ENCODE peak calls at places on chromosomes 12 and 14, in nine cellular contexts. One of them, this sample, is unnamed.

GRCh38 chr14:32374155-32374554 is 45.1 kb downstream of the AKAP6 start:
- DNase-seq in dorsolateral prefrontal cortex: no peak
- DNase-seq in Calu3: no peak
- DNase-seq in kidney: no peak
- DNase-seq in CD4-positive, alpha-beta T cell: no peak
- DNase-seq in fibroblast of lung: peak
- DNase-seq in pancreas: no peak
- DNase-seq in B cell: no peak
- DNase-seq in HFF-Myc: no peak
- DNase-seq in this sample: no peak

GRCh38 chr14:22494486-22495135 is 94.4 kb downstream of the DAD1 start:
- DNase-seq in dorsolateral prefrontal cortex: no peak
- DNase-seq in Calu3: no peak
- DNase-seq in kidney: no peak
- DNase-seq in CD4-positive, alpha-beta T cell: no peak
- DNase-seq in fibroblast of lung: no peak
- DNase-seq in pancreas: no peak
- DNase-seq in B cell: no peak
- DNase-seq in HFF-Myc: no peak
- DNase-seq in this sample: no peak

GRCh38 chr12:90575995-90576394 is 379.0 kb downstream of the CCER1 start:
- DNase-seq in dorsolateral prefrontal cortex: no peak
- DNase-seq in Calu3: no peak
- DNase-seq in kidney: no peak
- DNase-seq in CD4-positive, alpha-beta T cell: no peak
- DNase-seq in fibroblast of lung: no peak
- DNase-seq in pancreas: no peak
- DNase-seq in B cell: no peak
- DNase-seq in HFF-Myc: no peak
- DNase-seq in this sample: no peak

GRCh38 chr12:3090238-3091029 is 13.3 kb downstream of the TSPAN9 start:
- DNase-seq in dorsolateral prefrontal cortex: no peak
- DNase-seq in Calu3: no peak
- DNase-seq in kidney: no peak
- DNase-seq in CD4-positive, alpha-beta T cell: no peak
- DNase-seq in fibroblast of lung: no peak
- DNase-seq in pancreas: no peak
- DNase-seq in B cell: no peak
- DNase-seq in HFF-Myc: no peak
- DNase-seq in this sample: no peak

GRCh38 chr14:72528059-72528950 is 365.6 kb downstream of the DPF3 start:
- DNase-seq in dorsolateral prefrontal cortex: no peak
- DNase-seq in Calu3: no peak
- DNase-seq in kidney: no peak
- DNase-seq in CD4-positive, alpha-beta T cell: no peak
- DNase-seq in fibroblast of lung: peak
- DNase-seq in pancreas: no peak
- DNase-seq in B cell: no peak
- DNase-seq in HFF-Myc: no peak
- DNase-seq in this sample: no peak

GRCh38 chr12:57216014-57216891 is at the start of gene NXPH4:
- DNase-seq in dorsolateral prefrontal cortex: no peak
- DNase-seq in Calu3: peak
- DNase-seq in kidney: no peak
- DNase-seq in CD4-positive, alpha-beta T cell: no peak
- DNase-seq in fibroblast of lung: no peak
- DNase-seq in pancreas: no peak
- DNase-seq in B cell: peak
- DNase-seq in HFF-Myc: no peak
- DNase-seq in this sample: no peak

GRCh38 chr12:82652071-82652470 is 34.6 kb upstream of the TMTC2 start:
- DNase-seq in dorsolateral prefrontal cortex: no peak
- DNase-seq in Calu3: no peak
- DNase-seq in kidney: no peak
- DNase-seq in CD4-positive, alpha-beta T cell: no peak
- DNase-seq in fibroblast of lung: no peak
- DNase-seq in pancreas: no peak
- DNase-seq in B cell: no peak
- DNase-seq in HFF-Myc: no peak
- DNase-seq in this sample: no peak

GRCh38 chr14:50050171-50050570 is 66.2 kb downstream of the VCPKMT start:
- DNase-seq in dorsolateral prefrontal cortex: no peak
- DNase-seq in Calu3: no peak
- DNase-seq in kidney: peak
- DNase-seq in CD4-positive, alpha-beta T cell: no peak
- DNase-seq in fibroblast of lung: no peak
- DNase-seq in pancreas: no peak
- DNase-seq in B cell: no peak
- DNase-seq in HFF-Myc: no peak
- DNase-seq in this sample: no peak

GRCh38 chr14:102063808-102064429 is 22.9 kb downstream of the HSP90AA1 start:
- DNase-seq in dorsolateral prefrontal cortex: no peak
- DNase-seq in Calu3: no peak
- DNase-seq in kidney: no peak
- DNase-seq in CD4-positive, alpha-beta T cell: no peak
- DNase-seq in fibroblast of lung: no peak
- DNase-seq in pancreas: no peak
- DNase-seq in B cell: no peak
- DNase-seq in HFF-Myc: no peak
- DNase-seq in this sample: no peak

GRCh38 chr12:63387736-63388135 is 236.7 kb upstream of the AVPR1A start:
- DNase-seq in dorsolateral prefrontal cortex: no peak
- DNase-seq in Calu3: no peak
- DNase-seq in kidney: no peak
- DNase-seq in CD4-positive, alpha-beta T cell: no peak
- DNase-seq in fibroblast of lung: no peak
- DNase-seq in pancreas: no peak
- DNase-seq in B cell: no peak
- DNase-seq in HFF-Myc: no peak
- DNase-seq in this sample: no peak

GRCh38 chr12:116534341-116535121 is 24.6 kb upstream of the MAP1LC3B2 start:
- DNase-seq in dorsolateral prefrontal cortex: no peak
- DNase-seq in Calu3: no peak
- DNase-seq in kidney: no peak
- DNase-seq in CD4-positive, alpha-beta T cell: no peak
- DNase-seq in fibroblast of lung: peak
- DNase-seq in pancreas: no peak
- DNase-seq in B cell: no peak
- DNase-seq in HFF-Myc: no peak
- DNase-seq in this sample: no peak

GRCh38 chr12:88052686-88053085 is 23.5 kb upstream of the C12orf50 start:
- DNase-seq in dorsolateral prefrontal cortex: peak
- DNase-seq in Calu3: peak
- DNase-seq in kidney: no peak
- DNase-seq in CD4-positive, alpha-beta T cell: no peak
- DNase-seq in fibroblast of lung: peak
- DNase-seq in pancreas: no peak
- DNase-seq in B cell: no peak
- DNase-seq in HFF-Myc: no peak
- DNase-seq in this sample: no peak

GRCh38 chr12:3283137-3283680 is 206.0 kb downstream of the TSPAN9 start:
- DNase-seq in dorsolateral prefrontal cortex: no peak
- DNase-seq in Calu3: no peak
- DNase-seq in kidney: no peak
- DNase-seq in CD4-positive, alpha-beta T cell: no peak
- DNase-seq in fibroblast of lung: no peak
- DNase-seq in pancreas: no peak
- DNase-seq in B cell: no peak
- DNase-seq in HFF-Myc: no peak
- DNase-seq in this sample: no peak

GRCh38 chr12:852864-853263 is 96.6 kb downstream of the RAD52 start:
- DNase-seq in dorsolateral prefrontal cortex: no peak
- DNase-seq in Calu3: no peak
- DNase-seq in kidney: no peak
- DNase-seq in CD4-positive, alpha-beta T cell: no peak
- DNase-seq in fibroblast of lung: no peak
- DNase-seq in pancreas: no peak
- DNase-seq in B cell: no peak
- DNase-seq in HFF-Myc: no peak
- DNase-seq in this sample: no peak

GRCh38 chr12:127881371-127882140 is 385.4 kb upstream of the TMEM132C start:
- DNase-seq in dorsolateral prefrontal cortex: no peak
- DNase-seq in Calu3: no peak
- DNase-seq in kidney: no peak
- DNase-seq in CD4-positive, alpha-beta T cell: no peak
- DNase-seq in fibroblast of lung: peak
- DNase-seq in pancreas: no peak
- DNase-seq in B cell: no peak
- DNase-seq in HFF-Myc: no peak
- DNase-seq in this sample: no peak

GRCh38 chr12:64687816-64688599 is 71.2 kb downstream of the GNS start:
- DNase-seq in dorsolateral prefrontal cortex: no peak
- DNase-seq in Calu3: no peak
- DNase-seq in kidney: no peak
- DNase-seq in CD4-positive, alpha-beta T cell: no peak
- DNase-seq in fibroblast of lung: peak
- DNase-seq in pancreas: no peak
- DNase-seq in B cell: no peak
- DNase-seq in HFF-Myc: peak
- DNase-seq in this sample: no peak

GRCh38 chr12:130904064-130904463 is 32.2 kb downstream of the RAN start:
- DNase-seq in dorsolateral prefrontal cortex: no peak
- DNase-seq in Calu3: no peak
- DNase-seq in kidney: no peak
- DNase-seq in CD4-positive, alpha-beta T cell: no peak
- DNase-seq in fibroblast of lung: no peak
- DNase-seq in pancreas: no peak
- DNase-seq in B cell: no peak
- DNase-seq in HFF-Myc: no peak
- DNase-seq in this sample: no peak

GRCh38 chr14:91118511-91119068 is 4.7 kb downstream of the DGLUCY start:
- DNase-seq in dorsolateral prefrontal cortex: no peak
- DNase-seq in Calu3: no peak
- DNase-seq in kidney: no peak
- DNase-seq in CD4-positive, alpha-beta T cell: no peak
- DNase-seq in fibroblast of lung: no peak
- DNase-seq in pancreas: no peak
- DNase-seq in B cell: no peak
- DNase-seq in HFF-Myc: no peak
- DNase-seq in this sample: no peak

GRCh38 chr12:65695077-65695865 is 129.0 kb upstream of the HMGA2 start:
- DNase-seq in dorsolateral prefrontal cortex: no peak
- DNase-seq in Calu3: peak
- DNase-seq in kidney: peak
- DNase-seq in CD4-positive, alpha-beta T cell: no peak
- DNase-seq in fibroblast of lung: peak
- DNase-seq in pancreas: peak
- DNase-seq in B cell: no peak
- DNase-seq in HFF-Myc: peak
- DNase-seq in this sample: no peak

GRCh38 chr12:65684906-65685305 is 139.4 kb upstream of the HMGA2 start:
- DNase-seq in dorsolateral prefrontal cortex: no peak
- DNase-seq in Calu3: no peak
- DNase-seq in kidney: no peak
- DNase-seq in CD4-positive, alpha-beta T cell: no peak
- DNase-seq in fibroblast of lung: no peak
- DNase-seq in pancreas: no peak
- DNase-seq in B cell: no peak
- DNase-seq in HFF-Myc: no peak
- DNase-seq in this sample: no peak

GRCh38 chr12:65689508-65689907 is 134.8 kb upstream of the HMGA2 start:
- DNase-seq in dorsolateral prefrontal cortex: no peak
- DNase-seq in Calu3: no peak
- DNase-seq in kidney: no peak
- DNase-seq in CD4-positive, alpha-beta T cell: no peak
- DNase-seq in fibroblast of lung: no peak
- DNase-seq in pancreas: no peak
- DNase-seq in B cell: no peak
- DNase-seq in HFF-Myc: no peak
- DNase-seq in this sample: no peak

GRCh38 chr12:65685514-65685913 is 138.8 kb upstream of the HMGA2 start:
- DNase-seq in dorsolateral prefrontal cortex: no peak
- DNase-seq in Calu3: peak
- DNase-seq in kidney: no peak
- DNase-seq in CD4-positive, alpha-beta T cell: no peak
- DNase-seq in fibroblast of lung: no peak
- DNase-seq in pancreas: no peak
- DNase-seq in B cell: no peak
- DNase-seq in HFF-Myc: peak
- DNase-seq in this sample: no peak

DNA sequence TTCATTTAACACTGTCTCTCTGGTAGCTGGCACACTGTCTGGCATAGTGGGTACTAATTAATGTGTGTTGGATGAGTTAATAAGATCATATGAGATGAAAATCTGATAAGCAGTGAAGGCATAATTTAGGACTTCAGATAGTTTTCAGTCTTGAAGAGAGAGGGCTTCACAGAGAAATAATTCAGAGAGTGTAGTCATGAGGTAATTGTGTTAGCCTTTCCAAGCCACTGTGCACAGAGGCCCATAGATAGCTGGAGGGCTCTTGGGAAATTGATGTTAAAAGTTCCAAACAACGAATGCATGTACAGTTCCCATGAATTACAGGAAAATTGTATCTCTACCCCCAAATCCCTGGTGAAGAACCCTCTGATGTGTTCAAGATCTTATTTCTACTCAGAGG is 133.8 kb upstream of the HMGA2 start:
- DNase-seq in dorsolateral prefrontal cortex: no peak
- DNase-seq in Calu3: no peak
- DNase-seq in kidney: no peak
- DNase-seq in CD4-positive, alpha-beta T cell: no peak
- DNase-seq in fibroblast of lung: no peak
- DNase-seq in pancreas: no peak
- DNase-seq in B cell: no peak
- DNase-seq in HFF-Myc: no peak
- DNase-seq in this sample: no peak
- TF ChIP-seq CTCF in dorsolateral prefrontal cortex: no peak
- TF ChIP-seq CTCF in Calu3: no peak
- TF ChIP-seq CTCF in kidney: no peak
- TF ChIP-seq CTCF in CD4-positive, alpha-beta T cell: no peak
- TF ChIP-seq CTCF in fibroblast of lung: no peak
- TF ChIP-seq CTCF in pancreas: no peak
- TF ChIP-seq CTCF in B cell: no peak
- TF ChIP-seq CTCF in HFF-Myc: no peak
- TF ChIP-seq CTCF in this sample: no peak

GRCh38 chr12:72133497-72134055 is 138.6 kb upstream of the TRHDE start:
- DNase-seq in dorsolateral prefrontal cortex: no peak
- DNase-seq in Calu3: no peak
- DNase-seq in kidney: no peak
- DNase-seq in CD4-positive, alpha-beta T cell: no peak
- DNase-seq in fibroblast of lung: no peak
- DNase-seq in pancreas: no peak
- DNase-seq in B cell: no peak
- DNase-seq in HFF-Myc: peak
- DNase-seq in this sample: no peak
- TF ChIP-seq CTCF in dorsolateral prefrontal cortex: no peak
- TF ChIP-seq CTCF in Calu3: no peak
- TF ChIP-seq CTCF in kidney: peak
- TF ChIP-seq CTCF in CD4-positive, alpha-beta T cell: no peak
- TF ChIP-seq CTCF in fibroblast of lung: no peak
- TF ChIP-seq CTCF in pancreas: no peak
- TF ChIP-seq CTCF in B cell: no peak
- TF ChIP-seq CTCF in HFF-Myc: no peak
- TF ChIP-seq CTCF in this sample: no peak

GRCh38 chr12:118103231-118103600 is 595 bp downstream of the VSIG10 start:
- DNase-seq in dorsolateral prefrontal cortex: no peak
- DNase-seq in Calu3: peak
- DNase-seq in kidney: peak
- DNase-seq in CD4-positive, alpha-beta T cell: no peak
- DNase-seq in fibroblast of lung: peak
- DNase-seq in pancreas: no peak
- DNase-seq in B cell: peak
- DNase-seq in HFF-Myc: no peak
- DNase-seq in this sample: no peak
- TF ChIP-seq CTCF in dorsolateral prefrontal cortex: no peak
- TF ChIP-seq CTCF in Calu3: no peak
- TF ChIP-seq CTCF in kidney: no peak
- TF ChIP-seq CTCF in CD4-positive, alpha-beta T cell: no peak
- TF ChIP-seq CTCF in fibroblast of lung: no peak
- TF ChIP-seq CTCF in pancreas: no peak
- TF ChIP-seq CTCF in B cell: no peak
- TF ChIP-seq CTCF in HFF-Myc: no peak
- TF ChIP-seq CTCF in this sample: no peak

GRCh38 chr14:36556811-36557433 is 25.5 kb downstream of the NKX2-8 start:
- DNase-seq in dorsolateral prefrontal cortex: no peak
- DNase-seq in Calu3: peak
- DNase-seq in kidney: no peak
- DNase-seq in CD4-positive, alpha-beta T cell: no peak
- DNase-seq in fibroblast of lung: peak
- DNase-seq in pancreas: no peak
- DNase-seq in B cell: peak
- DNase-seq in HFF-Myc: no peak
- DNase-seq in this sample: no peak
- TF ChIP-seq CTCF in dorsolateral prefrontal cortex: peak
- TF ChIP-seq CTCF in Calu3: no peak
- TF ChIP-seq CTCF in kidney: peak
- TF ChIP-seq CTCF in CD4-positive, alpha-beta T cell: peak
- TF ChIP-seq CTCF in fibroblast of lung: peak
- TF ChIP-seq CTCF in pancreas: peak
- TF ChIP-seq CTCF in B cell: peak
- TF ChIP-seq CTCF in HFF-Myc: peak
- TF ChIP-seq CTCF in this sample: peak

This sample was measured in GM12864.